ENCODE peak calls at places on chromosomes 4 and X, in five cellular contexts. H is tibial nerve, O is right lobe of liver, L is body of pancreas, G is suprapubic skin. Z is an unnamed sample.

GRCh38 chrX:136210806-136211205 is 40.4 kb downstream of the MAP7D3 start:
- DNase-seq in O (no peak), G (peak; percentile 62), L (no peak), H (no peak), Z (no peak)

GRCh38 chr4:165864228-165864627 is 8.8 kb upstream of the TLL1 start:
- DNase-seq in L (peak; percentile 6), H (no peak), O (no peak), G (no peak), Z (no peak)

GRCh38 chrX:39653656-39654055 is 444.1 kb downstream of the BCOR start:
- DNase-seq in L (no peak), H (no peak), G (no peak), O (no peak), Z (no peak)

GRCh38 chr4:106893395-106893881 is 142.7 kb downstream of the DKK2 start:
- DNase-seq in G (no peak), O (no peak), L (no peak), H (no peak), Z (no peak)

GRCh38 chr4:108730579-108730978 is 32.3 kb downstream of the ETNPPL start:
- DNase-seq in H (no peak), O (peak; percentile 72), G (no peak), L (no peak), Z (no peak)

GRCh38 chrX:23742174-23742692 is 843 bp downstream of the ACOT9 start:
- DNase-seq in H (peak; percentile 7), O (no peak), L (peak; percentile 58), G (peak; percentile 64), Z (peak; percentile 54)

GRCh38 chr4:8592366-8593267 is at the start of gene CPZ:
- DNase-seq in L (no peak), G (no peak), H (no peak), O (no peak), Z (peak; percentile 50)

GRCh38 chr4:39641451-39641850 is 2.8 kb upstream of the SMIM14 start:
- DNase-seq in L (no peak), G (no peak), H (no peak), O (no peak), Z (no peak)

GRCh38 chrX:63743596-63743995 is 41.4 kb downstream of the ARHGEF9 start:
- DNase-seq in O (no peak), L (no peak), G (no peak), H (no peak), Z (no peak)

GRCh38 chr4:147787204-147787603 is 55.3 kb downstream of the ARHGAP10 start:
- DNase-seq in O (no peak), H (no peak), L (no peak), G (no peak), Z (no peak)

GRCh38 chr4:11743236-11743635 is 314.5 kb upstream of the HS3ST1 start:
- DNase-seq in G (no peak), L (no peak), H (no peak), O (no peak), Z (no peak)

GRCh38 chr4:26839534-26839951 is 21.1 kb upstream of the STIM2 start:
- DNase-seq in O (no peak), H (no peak), L (peak; percentile 35), G (no peak), Z (no peak)

GRCh38 chrX:70479197-70479969 is 34.7 kb downstream of the DLG3 start:
- DNase-seq in O (no peak), G (no peak), H (no peak), L (no peak), Z (no peak)

GRCh38 chrX:129772796-129773431 is 6.8 kb upstream of the SASH3 start:
- DNase-seq in H (peak; percentile 13), L (peak; percentile 16), G (peak; percentile 78), O (peak; percentile 75), Z (peak; percentile 18)

GRCh38 chrX:117835034-117835433 is 281.6 kb downstream of the KLHL13 start:
- DNase-seq in O (no peak), G (no peak), L (no peak), H (no peak), Z (no peak)

GRCh38 chr4:114263233-114263632 is 283.8 kb upstream of the ARSJ start:
- DNase-seq in O (no peak), L (no peak), G (no peak), H (no peak), Z (no peak)

DNA sequence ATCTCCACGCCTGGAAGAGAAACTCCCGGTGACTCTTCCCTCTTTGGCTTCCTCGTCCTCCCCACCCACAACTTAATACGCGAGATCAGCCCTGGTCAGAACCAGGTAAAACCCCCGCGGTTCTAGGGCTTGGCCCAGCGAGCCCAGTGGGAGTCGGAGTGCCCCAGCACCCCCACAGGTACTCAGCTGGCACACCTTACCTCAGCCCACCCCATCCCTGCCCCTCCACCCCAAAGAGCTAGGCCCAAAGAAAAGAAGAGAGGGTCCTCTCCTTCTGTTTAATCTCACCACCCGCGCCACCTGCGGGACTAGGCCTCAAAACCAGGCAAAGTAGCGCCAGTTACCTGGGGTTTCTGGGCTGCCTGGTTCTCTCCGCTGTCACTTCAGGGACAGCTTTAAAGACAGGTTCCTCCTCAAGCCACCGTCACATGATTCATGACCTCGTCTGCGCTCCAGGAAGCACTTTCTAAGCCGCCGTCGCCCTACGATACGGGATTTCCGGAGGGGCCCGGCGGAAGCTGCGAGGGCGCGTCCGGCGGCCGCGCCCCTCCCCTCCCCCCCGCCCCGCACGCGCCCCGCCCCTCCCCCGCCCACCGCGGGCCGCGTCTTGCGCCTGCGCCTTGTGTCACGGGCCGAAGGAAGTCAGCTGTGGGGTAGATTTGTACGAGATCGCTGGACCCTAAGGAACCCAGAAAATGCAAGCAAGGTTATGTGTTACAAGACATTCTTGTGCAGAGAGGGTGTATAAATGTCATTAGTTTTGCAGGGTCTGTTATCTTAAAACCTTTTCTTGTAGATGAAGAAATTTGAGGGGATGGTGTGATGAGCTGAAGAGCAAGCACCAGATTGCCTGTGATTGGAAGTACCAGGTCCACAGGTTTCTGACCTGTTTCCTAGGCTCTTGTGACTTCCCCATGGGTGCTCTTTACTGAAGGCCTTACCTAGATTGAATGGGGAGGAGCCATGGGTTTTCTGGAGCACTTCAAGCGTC is at the start of gene LAMTOR3:
- DNase-seq in H (peak; percentile 82), G (peak; percentile 94), L (peak; percentile 92), O (peak; percentile 91), Z (peak; percentile 95)
- TF ChIP-seq POLR2A in H (peak; percentile 45), G (no peak), L (peak; percentile 63), O (no peak), Z (no peak)

GRCh38 chr4:138899999-138900398 is 115.6 kb upstream of the NOCT start:
- DNase-seq in G (no peak), H (no peak), L (no peak), O (no peak), Z (no peak)

GRCh38 chr4:138894688-138895087 is 120.9 kb upstream of the NOCT start:
- DNase-seq in H (no peak), O (no peak), G (no peak), L (no peak), Z (no peak)

GRCh38 chr4:138901177-138901576 is 114.4 kb upstream of the NOCT start:
- DNase-seq in G (no peak), L (no peak), O (no peak), H (no peak), Z (no peak)

GRCh38 chr4:138898282-138898681 is 117.3 kb upstream of the NOCT start:
- DNase-seq in G (no peak), O (no peak), H (no peak), L (no peak), Z (no peak)

GRCh38 chr4:138897818-138898226 is 117.8 kb upstream of the NOCT start:
- DNase-seq in G (no peak), O (no peak), H (no peak), L (no peak), Z (no peak)
- H3K27ac ChIP-seq in G (no peak overlapping the region), O (no peak overlapping the region), H (no peak overlapping the region), L (no peak overlapping the region), Z (no peak overlapping the region)

GRCh38 chr4:138935-139334 is 14.6 kb downstream of the ZNF718 start:
- DNase-seq in H (no peak), G (no peak), L (no peak), O (no peak), Z (no peak)
- H3K9me3 ChIP-seq in H (no peaks in the 10 kb centered on the region), G (peaks cover 37% of the 10 kb centered on the region), L (peaks cover 37% of the 10 kb centered on the region), O (peaks cover 42% of the 10 kb centered on the region), Z (no peaks in the 10 kb centered on the region)

GRCh38 chr4:87855540-87855939 is 22.8 kb downstream of the MEPE start:
- DNase-seq in L (no peak), H (no peak), O (no peak), G (no peak), Z (no peak)
- TF ChIP-seq POLR2A in L (no peak), H (no peak), O (no peak), G (no peak), Z (no peak)

GRCh38 chr4:2660596-2661211 is 95.4 kb downstream of the TNIP2 start:
- DNase-seq in H (no peak), L (no peak), O (no peak), G (no peak), Z (no peak)
- H3K27ac ChIP-seq in H (peak overlapping the region; percentile 54), L (no peak overlapping the region), O (no peak overlapping the region), G (no peak overlapping the region), Z (peak overlapping the region; percentile 19)

GRCh38 chr4:95850161-95850560 is 10.3 kb downstream of the PDHA2 start:
- DNase-seq in L (no peak), O (no peak), H (no peak), G (no peak), Z (no peak)
- H3K9me3 ChIP-seq in L (no peaks in the 10 kb centered on the region), O (no peaks in the 10 kb centered on the region), H (no peaks in the 10 kb centered on the region), G (no peaks in the 10 kb centered on the region), Z (no peaks in the 10 kb centered on the region)

GRCh38 chr4:875818-876423 is 50.0 kb upstream of the CPLX1 start:
- DNase-seq in O (no peak), H (no peak), G (no peak), L (no peak), Z (no peak)
- TF ChIP-seq POLR2A in O (no peak), H (no peak), G (no peak), L (no peak), Z (no peak)

GRCh38 chr4:53456178-53456577 is 78.7 kb downstream of the FIP1L1 start:
- DNase-seq in O (no peak), G (no peak), H (no peak), L (no peak), Z (no peak)

GRCh38 chr4:53453385-53453784 is 75.9 kb downstream of the FIP1L1 start:
- DNase-seq in G (no peak), L (no peak), H (no peak), O (no peak), Z (no peak)

GRCh38 chr4:53455766-53456165 is 78.3 kb downstream of the FIP1L1 start:
- DNase-seq in H (no peak), O (no peak), G (no peak), L (no peak), Z (no peak)

DNA sequence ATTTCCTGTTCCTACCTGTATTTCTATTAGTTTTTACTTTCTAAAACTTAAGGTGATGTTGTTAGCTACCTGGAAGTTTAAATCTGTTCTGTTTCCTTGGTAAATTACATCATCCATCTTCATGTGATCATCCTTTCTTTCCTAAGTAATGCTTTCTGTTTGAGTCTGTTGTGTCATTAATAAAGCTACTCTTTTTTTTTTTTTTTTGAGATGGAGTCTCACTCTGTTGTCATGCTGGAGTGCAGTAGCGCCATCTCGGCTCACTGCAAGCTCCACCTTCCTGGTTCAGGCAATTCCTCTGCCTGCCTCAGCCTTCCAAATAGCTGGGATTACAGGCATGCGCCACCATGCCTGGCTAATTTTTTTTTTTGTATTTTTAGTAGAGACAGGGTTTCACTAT is 73.3 kb downstream of the FIP1L1 start:
- DNase-seq in H (no peak), O (no peak), G (no peak), L (no peak), Z (no peak)
- H3K27ac ChIP-seq in H (no peak overlapping the region), O (no peak overlapping the region), G (no peak overlapping the region), L (no peak overlapping the region), Z (peak overlapping the region; percentile 41)

Z was measured in testis.